ENCODE peak calls at places on chromosomes 5 and 9, in nine cellular contexts. Q is substantia nigra; R is breast epithelium; B is GM03348; U is activated T-cell treated with anti-CD3 and anti-CD28 coated beads, Interleukin-2, amount 50 U/mL, for 4 hours; J is cardiac fibroblast; A is NCI-H510A treated with DMSO at 0.1 percent for 48 hours; Y is NCI-H446; F is GM23338. X is an unnamed sample.

GRCh38 chr9:14353222-14354056 is 39.5 kb upstream of the NFIB start:
- DNase-seq in Q (peak), R (peak), B (peak), U (peak), J (peak), A (peak), Y (peak), F (peak), X (peak)

GRCh38 chr5:168885324-168886120 is 306.4 kb upstream of the PANK3 start:
- DNase-seq in Q (no peak), R (no peak), B (peak), U (no peak), J (no peak), A (no peak), Y (no peak), F (no peak), X (peak)

GRCh38 chr5:154197801-154198461 is 7.4 kb downstream of the GALNT10 start:
- DNase-seq in Q (no peak), R (no peak), B (no peak), U (peak), J (no peak), A (peak), Y (no peak), F (no peak), X (no peak)

GRCh38 chr5:34042302-34042701 is 711 bp downstream of the C1QTNF3 start:
- DNase-seq in Q (peak), R (no peak), B (no peak), U (no peak), J (no peak), A (no peak), Y (no peak), F (no peak), X (no peak)

GRCh38 chr5:56414056-56414455 is 180.9 kb upstream of the ANKRD55 start:
- DNase-seq in Q (no peak), R (no peak), B (no peak), U (no peak), J (no peak), A (no peak), Y (no peak), F (no peak), X (no peak)

GRCh38 chr5:180170111-180170809 is 38.8 kb downstream of the RASGEF1C start:
- DNase-seq in Q (peak), R (no peak), B (no peak), U (no peak), J (no peak), A (no peak), Y (no peak), F (peak), X (no peak)

GRCh38 chr9:131013771-131014676 is 5.0 kb downstream of the LAMC3 start:
- DNase-seq in Q (no peak), R (no peak), B (no peak), U (no peak), J (no peak), A (no peak), Y (no peak), F (no peak), X (no peak)

GRCh38 chr9:105206821-105207699 is 37.4 kb upstream of the SLC44A1 start:
- DNase-seq in Q (no peak), R (no peak), B (peak), U (no peak), J (peak), A (no peak), Y (no peak), F (no peak), X (no peak)

GRCh38 chr5:177390363-177391300 is 6.4 kb downstream of the SLC34A1 start:
- DNase-seq in Q (peak), R (peak), B (peak), U (peak), J (peak), A (peak), Y (peak), F (peak), X (peak)

GRCh38 chr9:90927496-90927895 is 125.9 kb downstream of the SYK start:
- DNase-seq in Q (no peak), R (no peak), B (no peak), U (no peak), J (no peak), A (no peak), Y (no peak), F (no peak), X (no peak)

GRCh38 chr5:111242606-111243005 is 18.4 kb downstream of the CAMK4 start:
- DNase-seq in Q (no peak), R (no peak), B (no peak), U (no peak), J (no peak), A (no peak), Y (no peak), F (no peak), X (no peak)

GRCh38 chr9:110207071-110207923 is 662 bp downstream of the C9orf152 start:
- DNase-seq in Q (no peak), R (peak), B (no peak), U (no peak), J (no peak), A (peak), Y (no peak), F (no peak), X (no peak)

GRCh38 chr5:141121563-141121962 is at the start of gene PCDHB4:
- DNase-seq in Q (no peak), R (no peak), B (no peak), U (no peak), J (no peak), A (no peak), Y (peak), F (peak), X (no peak)

GRCh38 chr5:57600321-57600720 is 117.7 kb upstream of the ACTBL2 start:
- DNase-seq in Q (no peak), R (no peak), B (no peak), U (no peak), J (no peak), A (no peak), Y (no peak), F (no peak), X (no peak)

GRCh38 chr9:109652971-109653370 is 127.0 kb upstream of the PALM2AKAP2 start:
- DNase-seq in Q (no peak), R (no peak), B (peak), U (no peak), J (peak), A (no peak), Y (no peak), F (peak), X (peak)

GRCh38 chr5:142677212-142677611 is 8.7 kb downstream of the FGF1 start:
- DNase-seq in Q (no peak), R (no peak), B (no peak), U (no peak), J (no peak), A (no peak), Y (no peak), F (no peak), X (no peak)